ENCODE peak calls at places on chromosome X, in seven cellular contexts. R is K562, N is prostate gland, D is breast epithelium, W is IMR-90, Z is thyroid gland, C is heart left ventricle. P is an unnamed sample.

GRCh38 chrX:57155171-57155570 is 18.0 kb upstream of the SPIN2A start:
- DNase-seq in R (no peak), D (no peak), N (no peak), C (no peak), Z (no peak), W (no peak), P (no peak)

GRCh38 chrX:141185366-141185765 is 8.4 kb upstream of the LDOC1 start:
- DNase-seq in D (no peak), Z (no peak), N (no peak), C (no peak), W (no peak), R (no peak), P (no peak)

GRCh38 chrX:129980540-129981206 is 1.8 kb upstream of the BCORL1 start:
- DNase-seq in D (no peak), W (no peak), C (peak; percentile 67), Z (peak; percentile 81), N (no peak), R (no peak), P (peak; percentile 65)

GRCh38 chrX:23742174-23742692 is 843 bp downstream of the ACOT9 start:
- DNase-seq in R (peak; percentile 10), N (peak; percentile 32), C (peak; percentile 45), Z (peak; percentile 43), W (peak; percentile 74), D (no peak), P (peak; percentile 41)

GRCh38 chrX:397575-397974 is 10.9 kb upstream of the PPP2R3B start:
- DNase-seq in R (no peak), N (no peak), Z (no peak), C (peak; percentile 70), D (no peak), W (peak; percentile 46), P (peak; percentile 11)

GRCh38 chrX:25020391-25021131 is 4.8 kb upstream of the ARX start:
- DNase-seq in R (peak; percentile 76), C (no peak), N (no peak), Z (no peak), W (no peak), D (no peak), P (no peak)

GRCh38 chrX:97322401-97322800 is 438.7 kb downstream of the RPA4 start:
- DNase-seq in C (no peak), W (peak; percentile 51), R (no peak), N (no peak), D (no peak), Z (no peak), P (no peak)

GRCh38 chrX:131907488-131908314 is 115.4 kb upstream of the STK26 start:
- DNase-seq in Z (no peak), N (no peak), W (no peak), C (no peak), R (peak; percentile 14), D (no peak), P (no peak)

GRCh38 chrX:111460612-111461011 is 48.6 kb upstream of the DCX start:
- DNase-seq in C (no peak), R (no peak), Z (no peak), N (no peak), W (no peak), D (no peak), P (no peak)

GRCh38 chrX:49184294-49185061 is 1.7 kb downstream of the PRICKLE3 start:
- DNase-seq in Z (peak; percentile 90), C (peak; percentile 93), W (peak; percentile 83), R (peak; percentile 80), D (peak; percentile 90), N (peak; percentile 90), P (peak; percentile 95)

GRCh38 chrX:132119821-132120220 is 8.0 kb downstream of the FRMD7 start:
- DNase-seq in N (no peak), Z (no peak), R (no peak), W (no peak), D (no peak), C (no peak), P (no peak)

GRCh38 chrX:125101971-125102750 is 217.5 kb upstream of the TEX13C start:
- DNase-seq in R (no peak), C (no peak), D (no peak), Z (peak; percentile 1), N (no peak), W (no peak), P (no peak)

GRCh38 chrX:39196192-39197102 is 395.2 kb downstream of the MID1IP1 start:
- DNase-seq in W (peak; percentile 2), D (no peak), C (no peak), R (peak; percentile 31), Z (no peak), N (no peak), P (peak; percentile 43)

GRCh38 chrX:148265829-148266228 is 234.6 kb upstream of the AFF2 start:
- DNase-seq in N (no peak), R (no peak), C (no peak), W (no peak), Z (no peak), D (no peak), P (no peak)

GRCh38 chrX:139085404-139085803 is 373.9 kb upstream of the FGF13 start:
- DNase-seq in C (no peak), D (no peak), N (no peak), R (no peak), W (no peak), Z (no peak), P (no peak)

GRCh38 chrX:74249963-74250362 is 54.0 kb upstream of the ZCCHC13 start:
- DNase-seq in R (no peak), Z (no peak), C (no peak), D (no peak), W (no peak), N (no peak), P (no peak)
- H3K27ac ChIP-seq in R (peak overlapping the region; percentile 32), Z (no peak overlapping the region), C (peak overlapping the region; percentile 34), D (peak overlapping the region; percentile 36), W (peak overlapping the region; percentile 55), N (peak overlapping the region; percentile 43), P (no peak overlapping the region)

DNA sequence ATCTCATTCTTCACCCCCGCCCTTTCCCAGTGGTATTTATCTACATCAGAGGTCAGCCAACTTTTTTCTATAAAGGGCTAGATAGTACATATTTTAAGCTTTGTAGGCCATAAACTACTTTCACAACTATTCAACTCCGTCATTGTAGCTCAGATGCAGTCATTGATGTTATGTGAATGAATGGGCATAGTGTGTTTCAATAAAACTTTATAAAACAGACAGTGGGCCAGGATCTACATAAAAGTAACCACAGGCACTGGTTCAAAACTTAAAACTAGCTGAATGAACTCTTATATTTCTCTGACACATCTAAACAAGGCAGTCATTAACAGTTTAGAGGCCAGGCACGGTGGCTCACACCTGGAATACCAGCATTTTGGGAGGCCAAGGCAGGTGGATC is 30.4 kb upstream of the TCEANC start:
- DNase-seq in R (no peak), Z (no peak), N (no peak), W (no peak), C (no peak), D (no peak), P (no peak)
- H3K4me3 ChIP-seq in R (no peak overlapping the region), Z (no peak overlapping the region), N (no peak overlapping the region), W (no peak overlapping the region), C (no peak overlapping the region), D (no peak overlapping the region), P (no peak overlapping the region)

GRCh38 chrX:46912098-46912672 is at the start of gene JADE3:
- DNase-seq in N (peak; percentile 66), R (peak; percentile 70), Z (peak; percentile 83), C (peak; percentile 84), W (peak; percentile 56), D (peak; percentile 70), P (peak; percentile 85)
- TF ChIP-seq POLR2A in N (peak; percentile 56), R (no peak), Z (peak; percentile 70), C (peak; percentile 46), W (no peak), D (no peak), P (peak; percentile 51)

DNA sequence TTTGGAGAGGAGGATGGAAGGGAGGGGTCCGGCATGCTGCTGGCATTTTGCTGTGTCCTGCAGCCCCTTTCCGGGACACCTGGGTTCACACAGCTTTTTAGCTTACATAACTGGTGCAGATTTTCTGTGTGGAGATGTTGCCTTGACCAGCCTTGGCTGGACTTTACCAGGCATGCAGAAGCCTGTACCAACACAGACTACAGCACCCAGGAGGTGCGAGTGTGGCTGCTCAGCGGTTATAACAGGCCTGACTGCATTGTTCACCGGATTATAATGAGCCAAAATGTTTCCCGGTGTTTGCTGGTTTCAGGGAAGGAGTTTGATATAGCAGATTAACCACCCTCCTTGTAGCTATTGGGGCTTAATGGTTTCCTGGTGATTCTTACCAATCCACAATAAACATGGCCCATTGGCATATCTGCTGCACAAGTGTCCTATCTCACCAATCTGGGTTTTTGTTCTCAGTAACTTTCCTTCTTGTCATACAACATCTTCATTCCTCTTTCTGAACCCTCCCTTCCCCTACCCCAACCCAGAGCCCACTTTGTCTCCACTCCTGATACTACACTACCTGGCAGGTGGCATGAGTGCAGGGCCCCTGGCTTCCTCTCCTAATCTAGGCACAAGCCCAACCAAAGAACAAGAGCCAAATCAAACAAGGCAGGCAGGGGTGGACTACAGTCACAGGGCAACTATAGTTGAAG is 3.9 kb downstream of the RPL10 start:
- DNase-seq in N (peak; percentile 30), Z (no peak), R (no peak), W (peak; percentile 33), C (no peak), D (no peak), P (no peak)
- H3K27ac ChIP-seq in N (peak overlapping the region; percentile 46), Z (no peak overlapping the region), R (peak overlapping the region; percentile 36), W (no peak overlapping the region), C (no peak overlapping the region), D (peak overlapping the region; percentile 55), P (peak overlapping the region; percentile 10)

DNA sequence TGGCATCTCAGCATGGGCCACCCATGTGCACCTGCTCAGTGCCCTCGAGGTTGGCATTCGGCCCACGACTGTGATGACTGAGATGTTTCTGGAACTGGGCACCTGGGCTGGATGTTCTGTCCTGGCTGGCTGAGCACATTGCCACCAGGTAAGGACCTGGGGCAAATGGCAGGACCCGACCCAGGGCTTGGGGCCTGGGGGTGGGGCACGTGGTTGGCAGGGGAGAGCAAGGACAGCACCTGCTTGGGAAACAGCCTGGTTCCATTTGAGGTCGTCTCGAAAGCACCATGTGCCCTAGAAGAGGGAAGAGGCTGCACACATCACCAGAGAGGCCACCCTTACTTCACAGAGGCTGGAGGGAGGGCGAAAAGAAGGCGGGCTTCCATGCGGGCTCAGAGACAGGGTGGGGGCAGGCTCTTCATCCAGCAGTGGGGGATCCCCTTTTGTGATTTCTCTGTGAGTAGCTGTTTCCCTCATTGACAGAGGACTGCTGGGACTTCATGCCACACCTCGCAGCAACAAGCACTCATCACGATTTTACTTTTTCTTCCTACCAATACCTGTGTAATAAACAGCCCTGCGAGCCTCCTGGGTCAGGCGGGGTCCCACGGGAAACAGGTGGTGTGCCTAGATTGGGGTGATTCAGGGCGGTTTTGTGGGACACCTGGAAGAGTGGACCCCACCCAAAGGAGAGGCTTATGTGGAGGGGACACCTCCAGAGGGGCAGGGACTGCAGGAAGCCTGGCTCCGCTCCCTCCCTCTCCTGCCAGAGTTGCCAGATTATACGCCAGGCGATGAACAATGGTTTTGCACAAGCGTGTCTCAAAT is 12.0 kb downstream of the TMEM187 start:
- DNase-seq in R (peak; percentile 61), W (no peak), N (no peak), Z (peak; percentile 27), D (no peak), C (no peak), P (peak; percentile 39)
- H3K4me3 ChIP-seq in R (peak overlapping the region; percentile 11), W (no peak overlapping the region), N (no peak overlapping the region), Z (no peak overlapping the region), D (no peak overlapping the region), C (no peak overlapping the region), P (no peak overlapping the region)